ENCODE peak calls at places on chromosomes 5 and 9, in ten cellular contexts. C is A549; F is left ventricle myocardium inferior; Q is cardiac fibroblast; Z is BE2C; J is sigmoid colon; Y is esophagus squamous epithelium; M is CD4-positive, alpha-beta T cell; B is neural crest cell; D is nephron progenitor cell. G is an unnamed sample.

GRCh38 chr9:127803507-127804352 is 1.0 kb downstream of the FPGS start:
- DNase-seq in Y (no peak), J (peak; percentile 71), D (no peak), C (peak; percentile 63), M (no peak), Q (peak; percentile 64), Z (no peak), F (no peak), B (no peak), G (no peak)

GRCh38 chr9:14653511-14653910 is 39.7 kb downstream of the ZDHHC21 start:
- DNase-seq in J (no peak), D (no peak), Q (no peak), B (no peak), M (no peak), C (no peak), Z (no peak), F (no peak), Y (no peak), G (no peak)

GRCh38 chr5:87649455-87649854 is 236.7 kb upstream of the CCNH start:
- DNase-seq in B (no peak), M (no peak), D (no peak), Q (no peak), Z (no peak), Y (no peak), F (no peak), C (no peak), J (no peak), G (no peak)

GRCh38 chr5:170525450-170526211 is 21.8 kb downstream of the KCNIP1 start:
- DNase-seq in Z (no peak), Q (no peak), F (no peak), C (no peak), J (peak; percentile 21), D (no peak), Y (no peak), M (no peak), B (no peak), G (no peak)

GRCh38 chr5:137148128-137148527 is 351.0 kb downstream of the SPOCK1 start:
- DNase-seq in C (no peak), Q (no peak), D (no peak), M (no peak), F (no peak), Z (no peak), J (no peak), B (no peak), Y (no peak), G (no peak)

GRCh38 chr5:93990504-93991085 is 249.2 kb upstream of the POU5F2 start:
- DNase-seq in B (no peak), Q (peak; percentile 45), D (no peak), Z (peak; percentile 7), C (no peak), J (no peak), M (no peak), Y (no peak), F (no peak), G (no peak)

GRCh38 chr9:107711528-107711927 is 222.0 kb upstream of the KLF4 start:
- DNase-seq in C (peak; percentile 75), F (no peak), D (no peak), M (no peak), B (no peak), Y (no peak), J (no peak), Z (peak; percentile 59), Q (peak; percentile 94), G (no peak)

GRCh38 chr5:155833282-155833681 is 493.7 kb upstream of the SGCD start:
- DNase-seq in J (no peak), Z (no peak), F (no peak), Q (no peak), M (no peak), C (peak; percentile 28), D (no peak), B (no peak), Y (no peak), G (no peak)

GRCh38 chr9:126707083-126707482 is 93.4 kb downstream of the LMX1B start:
- DNase-seq in B (no peak), J (no peak), Q (no peak), Y (no peak), M (no peak), F (no peak), D (no peak), Z (no peak), C (no peak), G (no peak)

GRCh38 chr9:37529111-37529510 is 43.4 kb downstream of the POLR1E start:
- DNase-seq in Y (no peak), C (no peak), B (no peak), Q (no peak), J (no peak), Z (no peak), M (peak; percentile 72), D (peak; percentile 17), F (no peak), G (no peak)

GRCh38 chr9:30773427-30773826 is 1611.0 kb upstream of the ACO1 start:
- DNase-seq in Z (no peak), J (peak; percentile 60), Y (no peak), D (no peak), C (no peak), Q (no peak), F (no peak), M (no peak), B (no peak), G (no peak)

GRCh38 chr9:30765318-30765717 is 1619.1 kb upstream of the ACO1 start:
- DNase-seq in B (no peak), D (no peak), C (no peak), Q (no peak), Z (no peak), Y (no peak), M (no peak), J (no peak), F (no peak), G (no peak)

GRCh38 chr9:30774326-30774725 is 1610.1 kb upstream of the ACO1 start:
- DNase-seq in J (no peak), M (no peak), Y (no peak), Q (peak; percentile 3), Z (peak; percentile 50), C (peak; percentile 41), D (peak; percentile 7), B (no peak), F (no peak), G (no peak)

GRCh38 chr9:30775236-30775635 is 1609.2 kb upstream of the ACO1 start:
- DNase-seq in C (no peak), B (no peak), D (no peak), Y (no peak), M (no peak), F (no peak), Q (no peak), Z (no peak), J (no peak), G (no peak)

DNA sequence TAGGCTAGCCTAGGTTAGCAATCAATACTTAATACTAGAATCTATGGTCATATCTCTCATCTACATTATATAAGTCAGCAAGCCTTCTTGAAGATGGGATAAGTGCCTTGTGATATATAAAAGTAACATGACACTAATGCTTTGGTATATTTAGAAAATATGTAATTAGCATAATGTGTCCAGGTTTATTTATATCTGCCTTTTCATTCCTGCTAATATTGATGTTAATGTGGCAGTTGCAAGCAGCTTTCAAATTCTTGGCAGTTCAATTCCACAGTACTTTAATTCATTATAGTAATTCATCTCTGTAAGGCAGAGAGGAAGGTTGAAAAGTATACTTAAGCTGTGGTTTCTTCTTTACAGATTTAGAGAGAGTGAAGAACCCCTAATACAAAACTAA is 1613.2 kb upstream of the ACO1 start:
- DNase-seq in Z (no peak), B (no peak), M (no peak), Q (no peak), Y (no peak), F (no peak), J (no peak), C (no peak), D (no peak), G (no peak)
- TF ChIP-seq CTCF in Z (no peak), B (no peak), M (no peak), Q (no peak), Y (no peak), F (no peak), J (no peak), C (no peak), D (no peak), G (no peak)

GRCh38 chr9:73053543-73053942 is 98.1 kb upstream of the ANXA1 start:
- DNase-seq in C (no peak), Z (no peak), F (no peak), M (no peak), Q (no peak), D (no peak), J (no peak), B (no peak), Y (no peak), G (no peak)

GRCh38 chr9:73049280-73049679 is 96.4 kb upstream of the ALDH1A1 start:
- DNase-seq in Z (no peak), Y (no peak), F (no peak), J (no peak), M (no peak), B (no peak), C (no peak), D (no peak), Q (no peak), G (no peak)

GRCh38 chr9:73050887-73051550 is 98.2 kb upstream of the ALDH1A1 start:
- DNase-seq in B (no peak), D (no peak), M (no peak), C (peak; percentile 97), Z (no peak), F (peak; percentile 16), Y (no peak), Q (no peak), J (no peak), G (no peak)

GRCh38 chr9:73046769-73047168 is 93.9 kb upstream of the ALDH1A1 start:
- DNase-seq in Z (no peak), D (no peak), F (no peak), J (no peak), B (no peak), Q (no peak), C (no peak), Y (no peak), M (no peak), G (no peak)

GRCh38 chr9:73050062-73050814 is 97.4 kb upstream of the ALDH1A1 start:
- DNase-seq in F (no peak), Z (no peak), D (no peak), B (no peak), Y (no peak), J (no peak), C (peak; percentile 82), Q (peak; percentile 30), M (no peak), G (no peak)
- TF ChIP-seq CTCF in F (no peak), Z (no peak), D (no peak), B (peak; percentile 41), Y (no peak), J (no peak), C (peak; percentile 20), Q (no peak), M (no peak), G (peak; percentile 14)

GRCh38 chr9:128870128-128870940 is 11.4 kb downstream of the KYAT1 start:
- DNase-seq in Y (no peak), Z (no peak), B (no peak), Q (no peak), C (no peak), F (no peak), J (no peak), M (no peak), D (no peak), G (no peak)
- TF ChIP-seq CTCF in Y (no peak), Z (no peak), B (no peak), Q (no peak), C (no peak), F (no peak), J (no peak), M (no peak), D (no peak), G (no peak)

DNA sequence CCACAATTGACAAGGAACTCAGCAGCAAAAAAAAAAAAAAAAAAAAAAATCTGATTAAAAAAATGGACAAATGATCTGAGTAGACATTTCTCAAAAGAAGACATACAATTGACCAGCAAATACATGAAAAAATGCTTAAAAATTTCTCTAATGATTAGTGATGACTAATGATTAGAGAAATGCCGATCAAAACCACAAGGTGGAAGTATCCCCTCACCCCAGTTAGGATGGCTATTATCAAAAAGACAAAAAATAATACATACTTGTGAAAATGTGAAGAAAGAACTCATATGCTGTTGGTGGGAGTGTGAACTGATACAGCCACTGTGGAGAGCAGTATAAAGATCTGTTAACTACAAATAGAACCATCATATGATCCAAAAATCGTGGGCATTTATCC is 245.3 kb downstream of the OSTF1 start:
- DNase-seq in Y (no peak), Q (no peak), F (no peak), J (no peak), Z (no peak), D (no peak), M (no peak), B (no peak), C (no peak), G (no peak)
- TF ChIP-seq CTCF in Y (no peak), Q (no peak), F (peak; percentile 62), J (no peak), Z (peak; percentile 20), D (peak; percentile 17), M (no peak), B (peak; percentile 49), C (no peak), G (peak; percentile 14)